ENCODE peak calls at places on chromosomes 7 and 10, in six cellular contexts. M is SK-N-SH, F is HCT116, U is H1, O is K562, C is HepG2. Y is an unnamed sample.

GRCh38 chr7:78203042-78203720 is 404.6 kb downstream of the PHTF2 start:
- DNase-seq in M (no peak), F (no peak), U (no peak), O (no peak), C (no peak), Y (no peak)

GRCh38 chr10:99396471-99396870 is 34.0 kb downstream of the GOT1 start:
- DNase-seq in M (no peak), F (no peak), U (no peak), O (no peak), C (peak; percentile 26), Y (no peak)

GRCh38 chr7:134828361-134828760 is 48.9 kb downstream of the CALD1 start:
- DNase-seq in M (no peak), F (no peak), U (no peak), O (no peak), C (no peak), Y (no peak)

GRCh38 chr10:14837003-14837755 is 658 bp downstream of the CDNF start:
- DNase-seq in M (no peak), F (no peak), U (no peak), O (no peak), C (peak; percentile 6), Y (no peak)

GRCh38 chr7:121504478-121504877 is 108.4 kb upstream of the FAM3C start:
- DNase-seq in M (no peak), F (no peak), U (no peak), O (no peak), C (no peak), Y (no peak)

GRCh38 chr10:121098231-121098630 is 247.1 kb downstream of the WDR11 start:
- DNase-seq in M (no peak), F (no peak), U (no peak), O (no peak), C (no peak), Y (no peak)

GRCh38 chr7:112296416-112296815 is 89.9 kb downstream of the ZNF277 start:
- DNase-seq in M (no peak), F (no peak), U (no peak), O (no peak), C (no peak), Y (no peak)

GRCh38 chr10:67696029-67696428 is at the start of gene CTNNA3:
- DNase-seq in M (no peak), F (no peak), U (no peak), O (no peak), C (no peak), Y (no peak)

GRCh38 chr10:126469692-126470091 is 81.4 kb upstream of the ADAM12 start:
- DNase-seq in M (no peak), F (no peak), U (peak; percentile 26), O (no peak), C (no peak), Y (no peak)

GRCh38 chr7:1287629-1288225 is 55.1 kb downstream of the UNCX start:
- DNase-seq in M (no peak), F (no peak), U (no peak), O (no peak), C (no peak), Y (no peak)

GRCh38 chr10:110032801-110033723 is 25.3 kb downstream of the ADD3 start:
- DNase-seq in M (peak; percentile 30), F (no peak), U (no peak), O (no peak), C (no peak), Y (no peak)

GRCh38 chr10:125011171-125011925 is 69.4 kb downstream of the ZRANB1 start:
- DNase-seq in M (no peak), F (no peak), U (no peak), O (no peak), C (no peak), Y (no peak)

GRCh38 chr7:20647051-20647450 is 31.6 kb downstream of the ABCB5 start:
- DNase-seq in M (no peak), F (no peak), U (no peak), O (no peak), C (no peak), Y (no peak)

GRCh38 chr10:105406488-105406887 is 765.4 kb downstream of the SORCS3 start:
- DNase-seq in M (no peak), F (no peak), U (no peak), O (no peak), C (no peak), Y (no peak)

GRCh38 chr7:3495957-3496356 is 194.9 kb downstream of the SDK1 start:
- DNase-seq in M (no peak), F (no peak), U (no peak), O (no peak), C (no peak), Y (no peak)

GRCh38 chr7:157558061-157558460 is 221.3 kb downstream of the DNAJB6 start:
- DNase-seq in M (no peak), F (no peak), U (no peak), O (no peak), C (no peak), Y (no peak)

GRCh38 chr10:100979821-100980272 is 7.5 kb downstream of the MRPL43 start:
- DNase-seq in M (no peak), F (no peak), U (no peak), O (no peak), C (no peak), Y (no peak)

GRCh38 chr10:1293147-1293546 is 237.0 kb downstream of the WDR37 start:
- DNase-seq in M (no peak), F (no peak), U (peak; percentile 16), O (no peak), C (no peak), Y (no peak)

GRCh38 chr10:17248964-17249363 is 20.9 kb downstream of the VIM start:
- DNase-seq in M (no peak), F (no peak), U (no peak), O (no peak), C (no peak), Y (no peak)

GRCh38 chr7:40200791-40201190 is 66.0 kb downstream of the SUGCT start:
- DNase-seq in M (no peak), F (no peak), U (no peak), O (no peak), C (no peak), Y (no peak)

GRCh38 chr10:102140913-102141540 is 8.2 kb downstream of the PPRC1 start:
- DNase-seq in M (no peak), F (no peak), U (no peak), O (no peak), C (no peak), Y (no peak)

GRCh38 chr10:5159126-5159525 is 25.8 kb downstream of the AKR1C8 start:
- DNase-seq in M (no peak), F (no peak), U (no peak), O (no peak), C (no peak), Y (no peak)
- TF ChIP-seq JUND in M (no peak), F (no peak), U (no peak), O (no peak), C (no peak), Y (no peak)

GRCh38 chr7:45972629-45973312 is 51.7 kb upstream of the IGFBP3 start:
- DNase-seq in M (no peak), F (no peak), U (no peak), O (no peak), C (peak; percentile 88), Y (no peak)
- TF ChIP-seq JUND in M (no peak), F (no peak), U (no peak), O (no peak), C (no peak), Y (no peak)

DNA sequence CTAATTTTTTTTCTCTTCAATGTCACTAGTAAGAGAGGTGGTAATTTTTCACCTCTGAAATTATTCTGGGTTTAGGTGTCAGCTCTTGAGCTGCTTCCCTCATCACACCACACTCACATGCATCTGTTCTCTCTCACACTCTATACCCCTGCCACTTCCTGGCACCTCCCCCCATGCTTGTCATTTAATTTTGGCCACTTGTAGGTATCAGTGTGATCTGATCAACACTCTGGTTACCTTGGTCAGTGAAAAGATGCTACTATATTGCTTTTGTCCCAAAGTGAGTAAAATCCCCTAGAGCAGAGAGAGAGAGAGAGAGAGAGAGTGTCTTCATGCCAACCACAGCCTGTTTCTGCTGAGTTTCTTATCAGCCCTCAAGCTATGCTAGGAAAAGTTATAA is 42.5 kb downstream of the STK17A start:
- DNase-seq in M (no peak), F (no peak), U (no peak), O (no peak), C (no peak), Y (no peak)
- TF ChIP-seq JUND in M (no peak), F (no peak), U (peak; percentile 32), O (no peak), C (no peak), Y (no peak)

DNA sequence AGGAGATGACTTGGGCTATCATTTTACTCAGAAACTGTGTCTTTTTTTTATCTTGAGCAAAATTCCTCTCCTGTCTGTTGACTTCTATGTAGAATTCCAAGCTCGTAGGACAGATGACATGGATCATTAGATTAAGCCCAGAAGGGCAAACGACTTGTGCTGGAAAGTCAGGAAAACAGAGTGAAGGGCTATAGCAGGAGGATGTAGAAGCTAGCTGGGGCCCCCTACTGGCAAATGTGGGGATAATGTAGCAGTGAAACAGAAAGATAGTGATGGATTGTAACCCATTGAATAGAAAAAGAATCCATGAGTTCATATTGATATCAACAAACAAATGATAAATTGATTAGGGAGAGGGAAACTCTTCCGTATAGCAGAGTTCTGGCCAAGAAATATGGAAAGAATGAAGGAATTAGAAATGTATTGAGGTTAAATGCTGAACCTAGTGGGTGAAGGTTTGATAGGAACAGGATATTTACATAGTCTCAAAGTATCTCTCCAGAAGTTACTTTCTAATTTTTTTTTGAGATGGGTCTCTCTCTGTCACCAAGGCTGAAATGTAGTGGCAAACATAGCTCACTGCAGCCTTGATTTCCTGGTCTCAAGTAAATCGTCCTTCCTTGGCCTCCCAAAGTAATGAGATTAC is 103.6 kb downstream of the LYZL1 start:
- DNase-seq in M (peak; percentile 75), F (no peak), U (peak; percentile 69), O (peak; percentile 59), C (peak; percentile 54), Y (peak; percentile 53)
- TF ChIP-seq JUND in M (no peak), F (no peak), U (no peak), O (no peak), C (no peak), Y (no peak)

DNA sequence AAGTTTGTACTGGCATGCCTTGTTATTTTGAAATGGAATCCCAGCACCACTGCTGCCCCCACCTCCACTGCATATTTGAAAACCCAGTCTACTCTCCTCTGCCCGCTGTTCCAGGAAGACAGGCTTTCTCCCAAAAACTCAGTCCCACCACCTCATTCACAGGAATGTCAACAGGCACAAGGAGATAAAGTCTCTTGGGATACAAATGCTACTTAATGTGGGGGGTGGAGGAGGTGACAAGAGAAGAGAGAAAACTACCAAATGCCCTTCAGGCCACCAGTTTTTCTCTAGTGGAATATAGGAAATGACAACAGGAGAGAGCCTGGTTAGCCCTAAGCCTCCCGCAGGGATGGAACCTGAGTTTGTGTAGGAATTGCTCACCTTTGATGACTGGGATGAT is 1.0 kb upstream of the COL13A1 start:
- DNase-seq in M (no peak), F (no peak), U (no peak), O (no peak), C (no peak), Y (no peak)
- TF ChIP-seq JUND in M (no peak), F (no peak), U (no peak), O (no peak), C (no peak), Y (no peak)

Y was measured in T47D.